ENCODE peak calls at places on chromosomes 3 and 15, in ten cellular contexts. J is OCI-LY7; Q is NCI-H2081; N is right atrium auricular region; K is stimulated activated CD8-positive, alpha-beta memory T cell treated with anti-CD3 and anti-CD28 coated beads, Interleukin-7, amount 100 ng/mL, for 48 hours; S is NCI-H1417; H is NCI-H345; P is activated T-cell treated with anti-CD3 and anti-CD28 coated beads, Interleukin-2, amount 50 U/mL, for 72 hours; D is RCC 7860; R is posterior cingulate gyrus. V is an unnamed sample.
A peak's percentile ranks its signal among the peaks of the same experiment; 100 is the strongest.

GRCh38 chr3:127588675-127589577 is 1.6 kb downstream of the TPRA1 start:
- DNase-seq in K (no peak), P (peak; percentile 39), D (peak; percentile 80), R (no peak), J (peak; percentile 33), N (no peak), S (no peak), Q (no peak), H (no peak), V (no peak)

GRCh38 chr3:86180696-86181095 is 810.3 kb downstream of the VGLL3 start:
- DNase-seq in S (no peak), H (peak; percentile 6), N (no peak), J (no peak), D (no peak), R (no peak), Q (peak; percentile 4), P (no peak), K (no peak), V (no peak)

GRCh38 chr15:60774829-60775228 is 295.9 kb upstream of the ICE2 start:
- DNase-seq in P (no peak), H (no peak), N (no peak), K (no peak), R (no peak), D (no peak), S (no peak), Q (no peak), J (no peak), V (no peak)

GRCh38 chr3:96931491-96931890 is 117.1 kb downstream of the EPHA6 start:
- DNase-seq in H (no peak), J (no peak), N (no peak), P (no peak), S (peak; percentile 23), D (peak; percentile 35), Q (peak; percentile 7), K (no peak), R (no peak), V (no peak)

GRCh38 chr15:77607111-77607893 is 25.4 kb downstream of the LINGO1 start:
- DNase-seq in K (no peak), H (no peak), S (no peak), P (no peak), R (peak; percentile 50), J (no peak), Q (no peak), N (no peak), D (no peak), V (no peak)

GRCh38 chr15:97947465-97948262 is 12.8 kb upstream of the ARRDC4 start:
- DNase-seq in P (no peak), S (no peak), K (no peak), Q (no peak), H (no peak), R (no peak), J (no peak), N (no peak), D (no peak), V (peak; percentile 22)

GRCh38 chr15:31101262-31102048 is at the start of gene TRPM1:
- DNase-seq in N (peak; percentile 32), S (peak; percentile 9), R (no peak), J (no peak), P (no peak), Q (peak; percentile 37), H (no peak), D (no peak), K (no peak), V (no peak)

GRCh38 chr3:42683875-42684593 is 1.3 kb upstream of the KLHL40 start:
- DNase-seq in S (no peak), J (no peak), N (peak; percentile 85), K (peak; percentile 14), H (no peak), P (peak; percentile 45), R (no peak), Q (no peak), D (peak; percentile 82), V (peak; percentile 67)

GRCh38 chr3:148729656-148730055 is 32.0 kb downstream of the AGTR1 start:
- DNase-seq in N (no peak), D (no peak), J (no peak), S (no peak), P (no peak), K (no peak), R (no peak), Q (no peak), H (no peak), V (no peak)

GRCh38 chr3:142866841-142867631 is 21.8 kb downstream of the PCOLCE2 start:
- DNase-seq in N (no peak), S (peak; percentile 84), Q (peak; percentile 82), D (no peak), R (no peak), J (no peak), H (peak; percentile 17), P (no peak), K (no peak), V (no peak)

GRCh38 chr15:69410290-69410874 is 3.8 kb upstream of the KIF23 start:
- DNase-seq in J (peak; percentile 23), H (peak; percentile 12), P (peak; percentile 19), D (peak; percentile 36), K (no peak), Q (peak; percentile 54), S (no peak), R (peak; percentile 44), N (no peak), V (no peak)

GRCh38 chr15:36109943-36110658 is 469.3 kb upstream of the CDIN1 start:
- DNase-seq in K (no peak), D (no peak), Q (no peak), R (no peak), S (no peak), H (no peak), N (no peak), P (no peak), J (no peak), V (no peak)

GRCh38 chr15:51310064-51310463 is 28.3 kb downstream of the CYP19A1 start:
- DNase-seq in P (no peak), N (peak; percentile 64), J (no peak), D (no peak), H (no peak), K (no peak), Q (no peak), R (no peak), S (no peak), V (no peak)

GRCh38 chr3:34207826-34208225 is 409.4 kb downstream of the PDCD6IP start:
- DNase-seq in K (no peak), P (no peak), J (no peak), H (no peak), R (no peak), S (no peak), D (no peak), N (no peak), Q (no peak), V (no peak)

GRCh38 chr15:32966512-32966911 is 228.0 kb downstream of the FMN1 start:
- DNase-seq in P (no peak), H (no peak), R (no peak), D (no peak), Q (no peak), K (no peak), S (no peak), N (no peak), J (no peak), V (no peak)

GRCh38 chr3:43247556-43248186 is 38.7 kb upstream of the SNRK start:
- DNase-seq in P (no peak), D (no peak), N (no peak), R (no peak), Q (no peak), S (no peak), H (no peak), K (no peak), J (no peak), V (no peak)